ENCODE peak calls at places on chromosomes 5 and 9, in six cellular contexts. One of them, this sample, is unnamed.

GRCh38 chr5:93623153-93623552 is 40.1 kb downstream of the NR2F1 start:
- DNase-seq in endothelial cell of umbilical vein: no peak
- DNase-seq in GM12878: no peak
- DNase-seq in K562: no peak
- DNase-seq in A549: no peak
- DNase-seq in HepG2: no peak
- DNase-seq in this sample: no peak

GRCh38 chr9:100911273-100911672 is 117.3 kb upstream of the PLPPR1 start:
- DNase-seq in GM12878: no peak
- DNase-seq in A549: no peak
- DNase-seq in HepG2: no peak
- DNase-seq in K562: no peak
- DNase-seq in endothelial cell of umbilical vein: no peak
- DNase-seq in this sample: no peak

GRCh38 chr5:71475788-71476384 is 20.4 kb downstream of the BDP1 start:
- DNase-seq in GM12878: no peak
- DNase-seq in HepG2: peak
- DNase-seq in A549: peak
- DNase-seq in endothelial cell of umbilical vein: peak
- DNase-seq in K562: peak
- DNase-seq in this sample: peak

GRCh38 chr9:35618854-35619799 is 914 bp upstream of the CD72 start:
- DNase-seq in GM12878: peak
- DNase-seq in A549: no peak
- DNase-seq in endothelial cell of umbilical vein: no peak
- DNase-seq in HepG2: no peak
- DNase-seq in K562: no peak
- DNase-seq in this sample: peak

GRCh38 chr5:16437974-16438373 is 27.6 kb downstream of the ZNF622 start:
- DNase-seq in K562: no peak
- DNase-seq in A549: peak
- DNase-seq in HepG2: no peak
- DNase-seq in GM12878: no peak
- DNase-seq in endothelial cell of umbilical vein: peak
- DNase-seq in this sample: peak

GRCh38 chr5:36060516-36060885 is 6.2 kb downstream of the UGT3A2 start:
- DNase-seq in HepG2: no peak
- DNase-seq in endothelial cell of umbilical vein: no peak
- DNase-seq in A549: peak
- DNase-seq in GM12878: no peak
- DNase-seq in K562: peak
- DNase-seq in this sample: peak

GRCh38 chr9:124040935-124041816 is 29.6 kb downstream of the LHX2 start:
- DNase-seq in A549: peak
- DNase-seq in GM12878: no peak
- DNase-seq in HepG2: no peak
- DNase-seq in endothelial cell of umbilical vein: peak
- DNase-seq in K562: peak
- DNase-seq in this sample: peak

GRCh38 chr9:78756813-78757510 is 460.0 kb downstream of the PSAT1 start:
- DNase-seq in K562: no peak
- DNase-seq in HepG2: no peak
- DNase-seq in GM12878: peak
- DNase-seq in A549: no peak
- DNase-seq in endothelial cell of umbilical vein: no peak
- DNase-seq in this sample: no peak

GRCh38 chr5:31530541-31531265 is 1.2 kb downstream of the DROSHA start:
- DNase-seq in GM12878: no peak
- DNase-seq in endothelial cell of umbilical vein: no peak
- DNase-seq in K562: peak
- DNase-seq in A549: no peak
- DNase-seq in HepG2: peak
- DNase-seq in this sample: peak

GRCh38 chr9:129109504-129109903 is 1.1 kb downstream of the CRAT start:
- DNase-seq in endothelial cell of umbilical vein: no peak
- DNase-seq in A549: peak
- DNase-seq in K562: peak
- DNase-seq in HepG2: peak
- DNase-seq in GM12878: no peak
- DNase-seq in this sample: peak

GRCh38 chr5:120139039-120139438 is 325.1 kb upstream of the PRR16 start:
- DNase-seq in K562: no peak
- DNase-seq in endothelial cell of umbilical vein: peak
- DNase-seq in HepG2: peak
- DNase-seq in GM12878: no peak
- DNase-seq in A549: peak
- DNase-seq in this sample: peak

GRCh38 chr9:16247188-16247875 is 623.1 kb downstream of the BNC2 start:
- DNase-seq in K562: no peak
- DNase-seq in A549: peak
- DNase-seq in GM12878: no peak
- DNase-seq in endothelial cell of umbilical vein: no peak
- DNase-seq in HepG2: no peak
- DNase-seq in this sample: no peak

GRCh38 chr5:127373858-127374491 is 83.4 kb downstream of the MEGF10 start:
- DNase-seq in GM12878: no peak
- DNase-seq in endothelial cell of umbilical vein: no peak
- DNase-seq in K562: peak
- DNase-seq in HepG2: no peak
- DNase-seq in A549: no peak
- DNase-seq in this sample: peak

GRCh38 chr9:6827370-6827949 is 69.7 kb downstream of the KDM4C start:
- DNase-seq in endothelial cell of umbilical vein: peak
- DNase-seq in HepG2: peak
- DNase-seq in A549: peak
- DNase-seq in K562: peak
- DNase-seq in GM12878: peak
- DNase-seq in this sample: peak

GRCh38 chr5:72517961-72518690 is 10.9 kb upstream of the ZNF366 start:
- DNase-seq in A549: no peak
- DNase-seq in GM12878: no peak
- DNase-seq in HepG2: peak
- DNase-seq in endothelial cell of umbilical vein: peak
- DNase-seq in K562: no peak
- DNase-seq in this sample: peak

GRCh38 chr5:137205237-137205636 is 293.9 kb downstream of the SPOCK1 start:
- DNase-seq in A549: no peak
- DNase-seq in K562: no peak
- DNase-seq in endothelial cell of umbilical vein: peak
- DNase-seq in HepG2: no peak
- DNase-seq in GM12878: no peak
- DNase-seq in this sample: no peak

GRCh38 chr9:70962761-70963445 is 158.5 kb downstream of the TRPM3 start:
- DNase-seq in K562: no peak
- DNase-seq in endothelial cell of umbilical vein: no peak
- DNase-seq in GM12878: no peak
- DNase-seq in A549: no peak
- DNase-seq in HepG2: no peak
- DNase-seq in this sample: no peak

GRCh38 chr9:71675129-71675856 is 93.0 kb downstream of the CEMIP2 start:
- DNase-seq in HepG2: no peak
- DNase-seq in A549: no peak
- DNase-seq in GM12878: no peak
- DNase-seq in K562: no peak
- DNase-seq in endothelial cell of umbilical vein: no peak
- DNase-seq in this sample: no peak

GRCh38 chr5:173094012-173094661 is 38.0 kb downstream of the CREBRF start:
- DNase-seq in K562: no peak
- DNase-seq in endothelial cell of umbilical vein: peak
- DNase-seq in GM12878: no peak
- DNase-seq in HepG2: peak
- DNase-seq in A549: no peak
- DNase-seq in this sample: no peak

GRCh38 chr5:133926960-133927615 is 41.3 kb downstream of the C5orf15 start:
- DNase-seq in HepG2: no peak
- DNase-seq in K562: no peak
- DNase-seq in GM12878: no peak
- DNase-seq in endothelial cell of umbilical vein: no peak
- DNase-seq in A549: peak
- DNase-seq in this sample: no peak

GRCh38 chr9:32394381-32395049 is 10.1 kb downstream of the ACO1 start:
- DNase-seq in HepG2: no peak
- DNase-seq in endothelial cell of umbilical vein: peak
- DNase-seq in A549: no peak
- DNase-seq in K562: no peak
- DNase-seq in GM12878: no peak
- DNase-seq in this sample: no peak

GRCh38 chr5:72194846-72195245 is 87.6 kb downstream of the MAP1B start:
- DNase-seq in GM12878: peak
- DNase-seq in HepG2: no peak
- DNase-seq in K562: no peak
- DNase-seq in endothelial cell of umbilical vein: no peak
- DNase-seq in A549: no peak
- DNase-seq in this sample: no peak

GRCh38 chr9:129177791-129178578 is at the start of gene IER5L:
- DNase-seq in A549: peak
- DNase-seq in GM12878: no peak
- DNase-seq in HepG2: peak
- DNase-seq in endothelial cell of umbilical vein: peak
- DNase-seq in K562: peak
- DNase-seq in this sample: peak

GRCh38 chr5:9820696-9821449 is 190.7 kb upstream of the TAS2R1 start:
- DNase-seq in K562: no peak
- DNase-seq in endothelial cell of umbilical vein: no peak
- DNase-seq in A549: no peak
- DNase-seq in GM12878: no peak
- DNase-seq in HepG2: no peak
- DNase-seq in this sample: no peak

GRCh38 chr9:137688261-137688660 is 69.5 kb downstream of the EHMT1 start:
- DNase-seq in HepG2: no peak
- DNase-seq in K562: no peak
- DNase-seq in A549: no peak
- DNase-seq in GM12878: no peak
- DNase-seq in endothelial cell of umbilical vein: no peak
- DNase-seq in this sample: no peak

GRCh38 chr9:77455312-77455927 is 192.7 kb downstream of the GNA14 start:
- DNase-seq in A549: peak
- DNase-seq in K562: peak
- DNase-seq in GM12878: no peak
- DNase-seq in HepG2: peak
- DNase-seq in endothelial cell of umbilical vein: peak
- DNase-seq in this sample: peak
- TF ChIP-seq CTCF in A549: peak
- TF ChIP-seq CTCF in K562: peak
- TF ChIP-seq CTCF in GM12878: peak
- TF ChIP-seq CTCF in HepG2: peak
- TF ChIP-seq CTCF in endothelial cell of umbilical vein: peak
- TF ChIP-seq CTCF in this sample: peak

GRCh38 chr5:42950466-42951168 is 89.5 kb downstream of the ANXA2R start:
- DNase-seq in A549: peak
- DNase-seq in GM12878: peak
- DNase-seq in K562: peak
- DNase-seq in endothelial cell of umbilical vein: peak
- DNase-seq in HepG2: no peak
- DNase-seq in this sample: peak
- TF ChIP-seq MYC in A549: no peak
- TF ChIP-seq MYC in GM12878: no peak
- TF ChIP-seq MYC in K562: no peak
- TF ChIP-seq MYC in endothelial cell of umbilical vein: no peak
- TF ChIP-seq MYC in HepG2: no peak
- TF ChIP-seq MYC in this sample: peak

GRCh38 chr5:151239237-151239861 is 13.6 kb upstream of the GM2A start:
- DNase-seq in A549: peak
- DNase-seq in HepG2: peak
- DNase-seq in K562: peak
- DNase-seq in endothelial cell of umbilical vein: peak
- DNase-seq in GM12878: no peak
- DNase-seq in this sample: peak

GRCh38 chr5:151238303-151238741 is 14.4 kb upstream of the CCDC69 start:
- DNase-seq in A549: no peak
- DNase-seq in endothelial cell of umbilical vein: no peak
- DNase-seq in K562: no peak
- DNase-seq in GM12878: no peak
- DNase-seq in HepG2: no peak
- DNase-seq in this sample: peak

GRCh38 chr5:151234476-151235238 is 10.8 kb upstream of the CCDC69 start:
- DNase-seq in endothelial cell of umbilical vein: no peak
- DNase-seq in GM12878: no peak
- DNase-seq in K562: no peak
- DNase-seq in HepG2: peak
- DNase-seq in A549: peak
- DNase-seq in this sample: peak

GRCh38 chr5:151237685-151238084 is 13.8 kb upstream of the CCDC69 start:
- DNase-seq in A549: no peak
- DNase-seq in endothelial cell of umbilical vein: no peak
- DNase-seq in K562: no peak
- DNase-seq in GM12878: no peak
- DNase-seq in HepG2: no peak
- DNase-seq in this sample: no peak

GRCh38 chr5:151236888-151237287 is 13.0 kb upstream of the CCDC69 start:
- DNase-seq in K562: no peak
- DNase-seq in GM12878: no peak
- DNase-seq in A549: no peak
- DNase-seq in endothelial cell of umbilical vein: no peak
- DNase-seq in HepG2: no peak
- DNase-seq in this sample: no peak
- TF ChIP-seq MAX in K562: no peak
- TF ChIP-seq MAX in GM12878: no peak
- TF ChIP-seq MAX in A549: no peak
- TF ChIP-seq MAX in endothelial cell of umbilical vein: no peak
- TF ChIP-seq MAX in HepG2: no peak
- TF ChIP-seq MAX in this sample: no peak

GRCh38 chr9:131421691-131422090 is 27.8 kb downstream of the PRRC2B start:
- DNase-seq in A549: no peak
- DNase-seq in GM12878: no peak
- DNase-seq in HepG2: no peak
- DNase-seq in K562: no peak
- DNase-seq in endothelial cell of umbilical vein: no peak
- DNase-seq in this sample: no peak

GRCh38 chr9:131422241-131422792 is 28.4 kb downstream of the PRRC2B start:
- DNase-seq in K562: no peak
- DNase-seq in HepG2: no peak
- DNase-seq in GM12878: no peak
- DNase-seq in A549: no peak
- DNase-seq in endothelial cell of umbilical vein: peak
- DNase-seq in this sample: no peak

GRCh38 chr9:131419716-131420115 is 25.8 kb downstream of the PRRC2B start:
- DNase-seq in GM12878: no peak
- DNase-seq in A549: no peak
- DNase-seq in K562: no peak
- DNase-seq in endothelial cell of umbilical vein: no peak
- DNase-seq in HepG2: no peak
- DNase-seq in this sample: no peak

GRCh38 chr9:131419029-131419614 is 25.2 kb downstream of the PRRC2B start:
- DNase-seq in HepG2: no peak
- DNase-seq in GM12878: no peak
- DNase-seq in endothelial cell of umbilical vein: no peak
- DNase-seq in A549: no peak
- DNase-seq in K562: no peak
- DNase-seq in this sample: no peak

DNA sequence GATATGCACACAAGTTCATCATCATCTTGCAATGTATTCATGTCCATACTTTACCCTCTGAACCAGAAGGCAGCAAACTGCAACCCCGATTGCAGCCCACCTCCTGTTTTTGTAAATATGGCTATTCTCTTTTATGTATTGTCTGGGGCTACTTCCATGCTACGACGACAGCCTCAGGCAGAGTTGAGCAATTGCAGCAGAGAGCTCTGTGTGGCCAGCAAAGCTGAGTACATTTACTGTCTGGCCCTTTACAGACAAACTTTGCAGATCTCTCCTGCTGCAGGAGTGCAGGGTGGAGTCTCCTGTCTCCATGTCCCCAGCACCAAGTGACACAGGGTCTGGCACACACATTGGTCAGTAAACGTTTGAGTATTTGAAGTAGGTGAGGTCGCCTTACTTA is 27.0 kb downstream of the PRRC2B start:
- DNase-seq in HepG2: peak
- DNase-seq in endothelial cell of umbilical vein: no peak
- DNase-seq in A549: no peak
- DNase-seq in GM12878: no peak
- DNase-seq in K562: no peak
- DNase-seq in this sample: peak
- TF ChIP-seq CTCF in HepG2: peak
- TF ChIP-seq CTCF in endothelial cell of umbilical vein: no peak
- TF ChIP-seq CTCF in A549: no peak
- TF ChIP-seq CTCF in GM12878: no peak
- TF ChIP-seq CTCF in K562: no peak
- TF ChIP-seq CTCF in this sample: peak

This sample was measured in NB4.